ENCODE peak calls at places on chromosomes 4 and X, in seven cellular contexts. One of them, this sample, is unnamed.

GRCh38 chr4:87804871-87805270 is 5.5 kb downstream of the IBSP start:
- DNase-seq in AG09309: no peak
- DNase-seq in iris pigment epithelial cell: no peak
- DNase-seq in stimulated activated CD4-positive, alpha-beta T cell treated with anti-CD3 and anti-CD28 coated beads, TNF-alpha, amount 100 ng/mL, for 48 hours: no peak
- DNase-seq in T-helper 1 cell: no peak
- DNase-seq in substantia nigra: no peak
- DNase-seq in sigmoid colon: no peak
- DNase-seq in this sample: no peak

GRCh38 chr4:3276961-3277360 is 15.9 kb upstream of the RGS12 start:
- DNase-seq in substantia nigra: no peak
- DNase-seq in stimulated activated CD4-positive, alpha-beta T cell treated with anti-CD3 and anti-CD28 coated beads, TNF-alpha, amount 100 ng/mL, for 48 hours: no peak
- DNase-seq in T-helper 1 cell: no peak
- DNase-seq in sigmoid colon: no peak
- DNase-seq in AG09309: no peak
- DNase-seq in iris pigment epithelial cell: peak; percentile 16
- DNase-seq in this sample: peak; percentile 34

GRCh38 chr4:106502106-106502699 is 133.6 kb upstream of the GIMD1 start:
- DNase-seq in AG09309: no peak
- DNase-seq in iris pigment epithelial cell: peak; percentile 36
- DNase-seq in substantia nigra: peak; percentile 13
- DNase-seq in sigmoid colon: no peak
- DNase-seq in T-helper 1 cell: no peak
- DNase-seq in stimulated activated CD4-positive, alpha-beta T cell treated with anti-CD3 and anti-CD28 coated beads, TNF-alpha, amount 100 ng/mL, for 48 hours: no peak
- DNase-seq in this sample: peak; percentile 1

GRCh38 chr4:119039779-119040178 is 95.9 kb upstream of the MYOZ2 start:
- DNase-seq in stimulated activated CD4-positive, alpha-beta T cell treated with anti-CD3 and anti-CD28 coated beads, TNF-alpha, amount 100 ng/mL, for 48 hours: no peak
- DNase-seq in sigmoid colon: no peak
- DNase-seq in iris pigment epithelial cell: no peak
- DNase-seq in T-helper 1 cell: no peak
- DNase-seq in AG09309: no peak
- DNase-seq in substantia nigra: no peak
- DNase-seq in this sample: no peak

GRCh38 chr4:149630079-149630478 is 185.6 kb downstream of the IQCM start:
- DNase-seq in iris pigment epithelial cell: no peak
- DNase-seq in substantia nigra: no peak
- DNase-seq in AG09309: no peak
- DNase-seq in sigmoid colon: no peak
- DNase-seq in stimulated activated CD4-positive, alpha-beta T cell treated with anti-CD3 and anti-CD28 coated beads, TNF-alpha, amount 100 ng/mL, for 48 hours: no peak
- DNase-seq in T-helper 1 cell: no peak
- DNase-seq in this sample: no peak

GRCh38 chrX:30156880-30157560 is 58.3 kb upstream of the MAGEB2 start:
- DNase-seq in sigmoid colon: no peak
- DNase-seq in iris pigment epithelial cell: no peak
- DNase-seq in AG09309: no peak
- DNase-seq in T-helper 1 cell: no peak
- DNase-seq in stimulated activated CD4-positive, alpha-beta T cell treated with anti-CD3 and anti-CD28 coated beads, TNF-alpha, amount 100 ng/mL, for 48 hours: no peak
- DNase-seq in substantia nigra: no peak
- DNase-seq in this sample: no peak

GRCh38 chr4:3714642-3715001 is 51.6 kb upstream of the ADRA2C start:
- DNase-seq in sigmoid colon: no peak
- DNase-seq in substantia nigra: no peak
- DNase-seq in T-helper 1 cell: no peak
- DNase-seq in iris pigment epithelial cell: no peak
- DNase-seq in AG09309: no peak
- DNase-seq in stimulated activated CD4-positive, alpha-beta T cell treated with anti-CD3 and anti-CD28 coated beads, TNF-alpha, amount 100 ng/mL, for 48 hours: no peak
- DNase-seq in this sample: no peak

GRCh38 chr4:94413085-94413685 is 38.6 kb upstream of the PDLIM5 start:
- DNase-seq in T-helper 1 cell: no peak
- DNase-seq in iris pigment epithelial cell: peak; percentile 47
- DNase-seq in sigmoid colon: no peak
- DNase-seq in stimulated activated CD4-positive, alpha-beta T cell treated with anti-CD3 and anti-CD28 coated beads, TNF-alpha, amount 100 ng/mL, for 48 hours: no peak
- DNase-seq in AG09309: peak; percentile 53
- DNase-seq in substantia nigra: no peak
- DNase-seq in this sample: no peak

GRCh38 chr4:82201805-82202636 is 171.8 kb downstream of the HNRNPD start:
- DNase-seq in sigmoid colon: no peak
- DNase-seq in stimulated activated CD4-positive, alpha-beta T cell treated with anti-CD3 and anti-CD28 coated beads, TNF-alpha, amount 100 ng/mL, for 48 hours: peak; percentile 28
- DNase-seq in iris pigment epithelial cell: peak; percentile 50
- DNase-seq in T-helper 1 cell: no peak
- DNase-seq in substantia nigra: peak; percentile 2
- DNase-seq in AG09309: no peak
- DNase-seq in this sample: no peak

GRCh38 chrX:48751343-48751742 is 10.2 kb upstream of the GLOD5 start:
- DNase-seq in T-helper 1 cell: no peak
- DNase-seq in sigmoid colon: no peak
- DNase-seq in substantia nigra: no peak
- DNase-seq in iris pigment epithelial cell: no peak
- DNase-seq in AG09309: no peak
- DNase-seq in stimulated activated CD4-positive, alpha-beta T cell treated with anti-CD3 and anti-CD28 coated beads, TNF-alpha, amount 100 ng/mL, for 48 hours: no peak
- DNase-seq in this sample: no peak

This sample was measured in C1 segment of cervical spinal cord.